ENCODE peak calls at places on chromosomes 12 and 14, in four cellular contexts. One of them, this sample, is unnamed.

GRCh38 chr12:112843272-112843671 is 51.7 kb downstream of the RPH3A start:
- DNase-seq in cardiac fibroblast: peak; percentile 43
- DNase-seq in astrocyte of the cerebellum: no peak
- DNase-seq in K562: no peak
- DNase-seq in this sample: peak; percentile 8

GRCh38 chr14:102201369-102201748 is 61.7 kb downstream of the WDR20 start:
- DNase-seq in cardiac fibroblast: no peak
- DNase-seq in astrocyte of the cerebellum: no peak
- DNase-seq in K562: no peak
- DNase-seq in this sample: no peak

GRCh38 chr12:49647827-49648721 is 24.7 kb downstream of the PRPF40B start:
- DNase-seq in cardiac fibroblast: no peak
- DNase-seq in astrocyte of the cerebellum: no peak
- DNase-seq in K562: no peak
- DNase-seq in this sample: no peak

GRCh38 chr12:92629349-92630065 is 73.3 kb upstream of the PLEKHG7 start:
- DNase-seq in cardiac fibroblast: peak; percentile 57
- DNase-seq in astrocyte of the cerebellum: peak; percentile 3
- DNase-seq in K562: peak; percentile 6
- DNase-seq in this sample: no peak

GRCh38 chr14:64196668-64197411 is 97.3 kb downstream of the ESR2 start:
- DNase-seq in cardiac fibroblast: peak; percentile 54
- DNase-seq in astrocyte of the cerebellum: no peak
- DNase-seq in K562: peak; percentile 13
- DNase-seq in this sample: no peak

GRCh38 chr12:6871052-6871957 is 1.8 kb downstream of the SPSB2 start:
- DNase-seq in cardiac fibroblast: peak; percentile 42
- DNase-seq in astrocyte of the cerebellum: no peak
- DNase-seq in K562: peak; percentile 71
- DNase-seq in this sample: peak; percentile 87

GRCh38 chr12:94873368-94874085 is 130.0 kb downstream of the NDUFA12 start:
- DNase-seq in cardiac fibroblast: no peak
- DNase-seq in astrocyte of the cerebellum: no peak
- DNase-seq in K562: no peak
- DNase-seq in this sample: no peak

GRCh38 chr12:1422604-1423315 is 171.6 kb downstream of the FBXL14 start:
- DNase-seq in cardiac fibroblast: no peak
- DNase-seq in astrocyte of the cerebellum: no peak
- DNase-seq in K562: no peak
- DNase-seq in this sample: no peak

GRCh38 chr12:19435831-19436497 is 3.3 kb upstream of the AEBP2 start:
- DNase-seq in cardiac fibroblast: no peak
- DNase-seq in astrocyte of the cerebellum: no peak
- DNase-seq in K562: no peak
- DNase-seq in this sample: no peak

GRCh38 chr12:81992461-81992860 is 233.3 kb upstream of the PPFIA2 start:
- DNase-seq in cardiac fibroblast: peak; percentile 1
- DNase-seq in astrocyte of the cerebellum: no peak
- DNase-seq in K562: no peak
- DNase-seq in this sample: peak; percentile 37
- TF ChIP-seq CTCF in cardiac fibroblast: no peak
- TF ChIP-seq CTCF in astrocyte of the cerebellum: peak; percentile 22
- TF ChIP-seq CTCF in K562: no peak
- TF ChIP-seq CTCF in this sample: peak; percentile 36

GRCh38 chr14:76228138-76228537 is 76.4 kb downstream of the GPATCH2L start:
- DNase-seq in cardiac fibroblast: no peak
- DNase-seq in astrocyte of the cerebellum: no peak
- DNase-seq in K562: no peak
- DNase-seq in this sample: no peak

GRCh38 chr14:76232782-76233181 is 81.1 kb downstream of the GPATCH2L start:
- DNase-seq in cardiac fibroblast: no peak
- DNase-seq in astrocyte of the cerebellum: no peak
- DNase-seq in K562: no peak
- DNase-seq in this sample: no peak

GRCh38 chr14:76227450-76228050 is 75.8 kb downstream of the GPATCH2L start:
- DNase-seq in cardiac fibroblast: peak; percentile 76
- DNase-seq in astrocyte of the cerebellum: no peak
- DNase-seq in K562: no peak
- DNase-seq in this sample: peak; percentile 93
- H3K4me3 ChIP-seq in cardiac fibroblast: no peak overlapping the region
- H3K4me3 ChIP-seq in astrocyte of the cerebellum: no peak overlapping the region
- H3K4me3 ChIP-seq in K562: no peak overlapping the region
- H3K4me3 ChIP-seq in this sample: no peak overlapping the region

GRCh38 chr14:100784523-100785337 is 41.2 kb upstream of the MEG3 start:
- DNase-seq in cardiac fibroblast: no peak
- DNase-seq in astrocyte of the cerebellum: no peak
- DNase-seq in K562: no peak
- DNase-seq in this sample: no peak
- TF ChIP-seq CTCF in cardiac fibroblast: no peak
- TF ChIP-seq CTCF in astrocyte of the cerebellum: no peak
- TF ChIP-seq CTCF in K562: no peak
- TF ChIP-seq CTCF in this sample: no peak

DNA sequence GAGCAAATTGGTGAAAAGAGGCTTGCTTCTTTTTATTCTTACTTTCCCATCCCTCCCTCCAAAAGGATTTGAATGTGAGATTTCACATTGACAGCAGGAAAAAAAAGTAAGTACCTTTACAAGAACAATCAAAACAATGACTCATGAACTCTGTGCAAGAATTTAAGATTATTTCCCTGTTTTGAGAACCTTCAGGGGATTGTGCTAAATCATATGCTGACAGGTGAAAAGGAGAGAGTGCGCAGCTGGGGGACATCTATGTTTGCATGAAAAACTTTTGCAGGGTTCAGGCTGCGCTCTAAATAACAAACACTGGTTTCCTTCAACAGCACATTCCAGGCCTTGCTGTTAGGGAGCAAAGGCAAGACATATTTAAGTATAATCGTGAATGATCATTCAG is 27.3 kb downstream of the RERG start:
- DNase-seq in cardiac fibroblast: peak; percentile 22
- DNase-seq in astrocyte of the cerebellum: no peak
- DNase-seq in K562: no peak
- DNase-seq in this sample: peak; percentile 50
- H3K4me3 ChIP-seq in cardiac fibroblast: no peak overlapping the region
- H3K4me3 ChIP-seq in astrocyte of the cerebellum: no peak overlapping the region
- H3K4me3 ChIP-seq in K562: no peak overlapping the region
- H3K4me3 ChIP-seq in this sample: no peak overlapping the region

DNA sequence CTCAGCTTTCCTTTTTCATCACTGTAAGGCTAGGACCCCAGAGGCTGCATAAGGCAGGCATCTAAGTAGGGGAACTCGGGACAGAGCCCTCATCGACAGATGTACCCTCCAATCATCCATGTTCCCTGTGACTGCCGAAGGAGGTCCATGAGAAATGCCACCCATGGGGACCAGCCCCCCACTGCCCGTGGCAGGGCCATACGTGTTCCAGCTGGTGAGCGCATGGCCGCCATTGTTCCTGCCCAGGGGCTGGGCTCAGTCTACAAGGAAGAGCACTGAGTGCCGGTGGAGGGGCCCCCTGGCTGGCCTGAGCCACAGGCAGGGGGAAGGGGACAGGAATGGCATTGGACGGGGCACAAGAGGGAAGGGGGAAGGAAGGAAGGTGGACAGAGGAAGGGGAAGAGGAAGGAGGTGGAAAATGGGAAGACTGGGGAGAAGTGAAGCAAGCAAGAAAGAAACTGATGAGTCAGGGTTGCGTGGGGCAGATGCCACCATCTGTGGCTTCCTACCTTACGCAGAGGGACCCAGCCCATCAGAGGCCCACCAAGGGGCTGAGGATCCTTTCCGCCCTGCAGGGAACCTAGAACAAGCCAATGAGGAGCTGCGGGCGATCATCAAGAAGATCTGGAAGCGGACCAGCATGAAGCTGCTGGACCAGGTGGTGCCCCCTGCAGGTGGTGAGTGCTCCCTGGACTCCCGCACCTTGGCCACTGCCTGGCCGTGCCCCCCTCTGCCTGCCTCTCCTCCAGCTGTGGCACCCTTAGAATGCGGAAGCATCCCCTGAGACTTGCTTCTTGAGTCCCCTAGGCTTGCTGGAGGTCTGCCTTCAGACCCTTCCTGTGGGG is 120.6 kb upstream of the FKBP4 start:
- DNase-seq in cardiac fibroblast: no peak
- DNase-seq in astrocyte of the cerebellum: no peak
- DNase-seq in K562: peak; percentile 17
- DNase-seq in this sample: no peak
- TF ChIP-seq CTCF in cardiac fibroblast: no peak
- TF ChIP-seq CTCF in astrocyte of the cerebellum: no peak
- TF ChIP-seq CTCF in K562: peak; percentile 14
- TF ChIP-seq CTCF in this sample: no peak

GRCh38 chr14:72891666-72892102 is 2.2 kb downstream of the DPF3 start:
- DNase-seq in cardiac fibroblast: no peak
- DNase-seq in astrocyte of the cerebellum: no peak
- DNase-seq in K562: no peak
- DNase-seq in this sample: no peak

GRCh38 chr14:72893636-72894322 is at the start of gene DPF3:
- DNase-seq in cardiac fibroblast: peak; percentile 96
- DNase-seq in astrocyte of the cerebellum: peak; percentile 93
- DNase-seq in K562: peak; percentile 95
- DNase-seq in this sample: peak; percentile 96

GRCh38 chr14:72892879-72893635 is 844 bp downstream of the DPF3 start:
- DNase-seq in cardiac fibroblast: peak; percentile 36
- DNase-seq in astrocyte of the cerebellum: no peak
- DNase-seq in K562: peak; percentile 42
- DNase-seq in this sample: peak; percentile 38

GRCh38 chr14:72894323-72894622 is 372 bp upstream of the DPF3 start:
- DNase-seq in cardiac fibroblast: no peak
- DNase-seq in astrocyte of the cerebellum: no peak
- DNase-seq in K562: no peak
- DNase-seq in this sample: no peak

DNA sequence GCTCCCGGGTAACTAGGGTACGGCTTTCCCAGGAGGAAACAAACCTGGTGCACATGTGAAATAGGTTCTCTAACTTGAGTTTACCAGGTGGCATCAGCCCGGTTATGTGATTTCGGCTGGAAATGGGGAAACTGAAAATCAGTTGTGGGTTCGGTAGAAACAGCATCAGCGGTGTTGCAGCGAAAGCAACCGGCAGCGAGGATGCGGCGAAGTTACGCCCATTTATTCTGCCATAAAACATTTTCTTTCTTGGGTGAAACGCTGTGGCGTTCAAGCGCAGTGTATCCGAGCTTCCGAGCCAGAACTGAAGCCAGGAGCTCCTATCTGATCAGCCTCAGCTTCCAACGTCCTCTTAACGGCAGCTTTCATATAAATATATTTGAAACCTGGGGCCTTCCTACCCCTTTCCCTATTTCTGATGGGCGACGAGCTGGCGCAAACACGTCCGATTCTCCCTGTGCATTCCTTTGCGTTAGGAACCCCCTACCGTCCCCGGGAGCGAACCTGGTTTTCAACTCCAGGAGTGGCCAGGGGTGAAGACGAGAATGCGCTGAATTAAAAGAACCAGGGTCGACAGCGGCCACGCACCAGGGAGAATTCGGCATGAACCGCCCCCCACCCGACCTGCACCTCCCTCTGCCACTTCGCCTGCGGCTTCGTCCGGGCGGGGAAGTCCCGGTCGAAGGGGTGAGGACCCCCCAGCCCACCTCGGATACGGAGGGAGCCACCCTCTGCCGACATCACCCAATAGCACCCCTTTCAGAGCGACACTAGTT is 1.6 kb downstream of the DPF3 start:
- DNase-seq in cardiac fibroblast: peak; percentile 48
- DNase-seq in astrocyte of the cerebellum: no peak
- DNase-seq in K562: peak; percentile 17
- DNase-seq in this sample: peak; percentile 38
- H3K4me3 ChIP-seq in cardiac fibroblast: peak overlapping the region; percentile 62
- H3K4me3 ChIP-seq in astrocyte of the cerebellum: peak overlapping the region; percentile 88
- H3K4me3 ChIP-seq in K562: peak overlapping the region; percentile 52
- H3K4me3 ChIP-seq in this sample: peak overlapping the region; percentile 71

GRCh38 chr12:123435636-123436016 is 858 bp downstream of the RILPL2 start:
- DNase-seq in cardiac fibroblast: no peak
- DNase-seq in astrocyte of the cerebellum: no peak
- DNase-seq in K562: no peak
- DNase-seq in this sample: no peak

GRCh38 chr12:123433615-123434014 is 2.9 kb downstream of the RILPL2 start:
- DNase-seq in cardiac fibroblast: no peak
- DNase-seq in astrocyte of the cerebellum: no peak
- DNase-seq in K562: no peak
- DNase-seq in this sample: no peak

GRCh38 chr12:123431951-123432886 is 4.3 kb downstream of the RILPL2 start:
- DNase-seq in cardiac fibroblast: no peak
- DNase-seq in astrocyte of the cerebellum: no peak
- DNase-seq in K562: no peak
- DNase-seq in this sample: peak; percentile 64

GRCh38 chr12:123441523-123442164 is 5.2 kb upstream of the RILPL2 start:
- DNase-seq in cardiac fibroblast: no peak
- DNase-seq in astrocyte of the cerebellum: no peak
- DNase-seq in K562: no peak
- DNase-seq in this sample: no peak

GRCh38 chr12:123436017-123436964 is at the start of gene RILPL2:
- DNase-seq in cardiac fibroblast: peak; percentile 88
- DNase-seq in astrocyte of the cerebellum: peak; percentile 24
- DNase-seq in K562: peak; percentile 86
- DNase-seq in this sample: peak; percentile 87
- TF ChIP-seq CTCF in cardiac fibroblast: no peak
- TF ChIP-seq CTCF in astrocyte of the cerebellum: peak; percentile 8
- TF ChIP-seq CTCF in K562: no peak
- TF ChIP-seq CTCF in this sample: no peak

This sample was measured in epithelial cell of esophagus.